ENCODE peak calls at places on chromosome 5, in seven cellular contexts. I is HFF-Myc, C is IMR-90, P is PC-9, F is hepatocyte, Q is BJ, Z is A549. G is an unnamed sample.

GRCh38 chr5:141475625-141476131 is at the start of gene PCDHGC3:
- DNase-seq in I (peak), C (peak), P (peak), F (peak), Q (peak), Z (peak), G (peak)

GRCh38 chr5:159897786-159898393 is 18.4 kb upstream of the ADRA1B start:
- DNase-seq in I (no peak), C (no peak), P (no peak), F (no peak), Q (no peak), Z (no peak), G (no peak)

GRCh38 chr5:16412556-16412955 is 53.0 kb downstream of the ZNF622 start:
- DNase-seq in I (no peak), C (no peak), P (no peak), F (no peak), Q (no peak), Z (no peak), G (no peak)

GRCh38 chr5:136104311-136104975 is 28.2 kb upstream of the SMAD5 start:
- DNase-seq in I (no peak), C (no peak), P (no peak), F (no peak), Q (no peak), Z (no peak), G (no peak)

GRCh38 chr5:56985941-56986630 is 34.2 kb upstream of the MIER3 start:
- DNase-seq in I (no peak), C (no peak), P (peak), F (no peak), Q (no peak), Z (no peak), G (peak)

GRCh38 chr5:125316386-125316785 is 569.9 kb upstream of the ZNF608 start:
- DNase-seq in I (no peak), C (no peak), P (no peak), F (no peak), Q (no peak), Z (no peak), G (no peak)

GRCh38 chr5:115337882-115338281 is 41.4 kb upstream of the CCDC112 start:
- DNase-seq in I (no peak), C (no peak), P (no peak), F (peak), Q (no peak), Z (no peak), G (no peak)

GRCh38 chr5:14097998-14098471 is 45.1 kb upstream of the TRIO start:
- DNase-seq in I (no peak), C (peak), P (no peak), F (no peak), Q (peak), Z (no peak), G (no peak)

GRCh38 chr5:32613050-32613672 is 27.8 kb downstream of the SUB1 start:
- DNase-seq in I (peak), C (peak), P (peak), F (peak), Q (no peak), Z (peak), G (peak)

GRCh38 chr5:113451797-113452196 is 17.0 kb upstream of the TSSK1B start:
- DNase-seq in I (no peak), C (no peak), P (no peak), F (no peak), Q (no peak), Z (no peak), G (no peak)

GRCh38 chr5:60457256-60457655 is 242.7 kb downstream of the DEPDC1B start:
- DNase-seq in I (no peak), C (no peak), P (no peak), F (no peak), Q (no peak), Z (no peak), G (no peak)

GRCh38 chr5:170173227-170173626 is 59.6 kb upstream of the C5orf58 start:
- DNase-seq in I (no peak), C (peak), P (peak), F (no peak), Q (no peak), Z (peak), G (no peak)

GRCh38 chr5:92944903-92945629 is 636.0 kb downstream of the NR2F1-AS1 start:
- DNase-seq in I (peak), C (peak), P (no peak), F (no peak), Q (peak), Z (no peak), G (no peak)

GRCh38 chr5:160451281-160451680 is 29.6 kb downstream of the PTTG1 start:
- DNase-seq in I (no peak), C (no peak), P (no peak), F (no peak), Q (no peak), Z (no peak), G (no peak)

GRCh38 chr5:74853256-74853655 is 12.9 kb downstream of the FAM169A start:
- DNase-seq in I (no peak), C (no peak), P (no peak), F (no peak), Q (no peak), Z (no peak), G (no peak)

GRCh38 chr5:74850016-74850415 is 16.2 kb downstream of the FAM169A start:
- DNase-seq in I (no peak), C (no peak), P (no peak), F (no peak), Q (no peak), Z (no peak), G (no peak)

GRCh38 chr5:74851026-74851425 is 15.2 kb downstream of the FAM169A start:
- DNase-seq in I (no peak), C (no peak), P (no peak), F (no peak), Q (no peak), Z (no peak), G (no peak)

GRCh38 chr5:74848553-74849025 is 17.6 kb downstream of the FAM169A start:
- DNase-seq in I (no peak), C (no peak), P (no peak), F (no peak), Q (no peak), Z (no peak), G (no peak)

GRCh38 chr5:74851684-74852353 is 14.4 kb downstream of the FAM169A start:
- DNase-seq in I (peak), C (peak), P (no peak), F (no peak), Q (peak), Z (peak), G (no peak)
- H3K4me3 ChIP-seq in I (no peak), C (no peak), P (no peak), F (no peak), Q (no peak), Z (peak), G (no peak)

DNA sequence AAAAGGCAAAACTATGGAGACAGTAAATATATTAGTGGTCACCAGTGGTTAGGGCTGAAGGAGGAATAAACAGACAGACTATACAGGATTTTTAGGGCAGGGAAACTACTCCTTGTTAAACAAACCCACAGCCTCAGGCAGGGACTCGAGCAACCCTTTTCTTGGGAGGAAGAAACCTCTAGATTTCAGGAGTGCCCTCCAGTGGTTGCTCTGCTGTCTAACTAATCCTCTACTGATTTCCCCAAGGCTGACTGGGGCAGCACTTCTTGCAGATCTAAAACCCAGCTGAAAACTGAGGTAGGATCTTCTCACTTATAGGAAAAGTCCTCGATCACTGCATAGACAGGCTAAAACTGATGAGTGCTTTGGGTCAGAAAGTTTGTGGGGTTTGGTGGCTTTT is 176.8 kb downstream of the ISOC1 start:
- DNase-seq in I (no peak), C (no peak), P (no peak), F (peak), Q (no peak), Z (no peak), G (peak)
- TF ChIP-seq CTCF in I (no peak), C (no peak), P (peak), F (peak), Q (no peak), Z (no peak), G (peak)

DNA sequence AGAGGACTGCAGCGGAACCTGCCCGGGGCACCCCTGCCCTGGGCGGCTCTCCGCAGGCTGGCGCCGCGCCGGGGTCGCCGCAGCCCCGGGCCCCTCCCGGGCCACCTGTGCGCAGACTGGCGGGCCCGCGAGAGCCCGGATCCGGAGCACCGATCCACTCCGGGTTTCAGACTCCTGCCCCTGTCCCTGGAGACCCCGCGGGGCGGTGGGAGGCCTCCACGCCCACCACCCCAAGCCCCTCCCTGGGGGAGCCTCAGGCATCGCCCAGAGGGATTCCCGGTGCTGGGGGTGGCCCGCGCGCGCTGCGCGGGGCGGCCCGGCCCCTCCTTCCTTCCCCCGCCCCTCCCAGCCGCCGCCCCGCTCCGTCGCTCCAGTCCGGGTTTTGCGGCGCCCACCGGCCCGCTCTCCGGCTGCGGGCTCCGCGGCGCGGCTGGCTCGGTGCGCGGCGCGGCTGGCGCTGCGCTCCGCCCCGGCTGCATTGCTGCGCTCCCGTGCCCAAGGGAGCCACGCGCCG is at the start of gene UNC5A:
- DNase-seq in I (no peak), C (peak), P (no peak), F (peak), Q (no peak), Z (no peak), G (peak)
- H3K4me3 ChIP-seq in I (peak), C (no peak), P (peak), F (peak), Q (peak), Z (peak), G (no peak)

GRCh38 chr5:77133061-77133758 is 46.1 kb upstream of the ZBED3 start:
- DNase-seq in I (peak), C (peak), P (peak), F (peak), Q (peak), Z (peak), G (no peak)

GRCh38 chr5:77128411-77129061 is 41.5 kb upstream of the ZBED3 start:
- DNase-seq in I (no peak), C (no peak), P (no peak), F (no peak), Q (no peak), Z (no peak), G (no peak)

DNA sequence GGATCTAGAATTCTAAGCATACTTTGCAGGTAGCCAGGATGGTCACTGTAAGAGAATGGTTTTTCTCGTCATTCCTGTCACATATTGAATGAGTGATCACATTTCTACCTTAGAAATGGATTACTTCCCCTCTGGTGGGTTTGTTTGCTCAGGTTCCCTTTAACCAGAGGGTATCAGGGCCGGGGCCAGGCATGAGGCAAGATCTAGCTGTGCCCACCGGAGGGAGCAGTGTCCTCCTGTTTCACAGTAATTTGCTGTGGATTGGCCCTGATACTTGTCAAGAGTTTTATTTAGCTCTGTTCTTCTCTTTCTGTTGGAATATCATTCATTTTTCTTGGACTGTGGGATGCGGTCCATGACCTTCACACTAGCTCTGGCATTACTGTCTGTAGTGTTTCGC is 42.3 kb upstream of the ZBED3 start:
- DNase-seq in I (no peak), C (peak), P (no peak), F (peak), Q (no peak), Z (peak), G (peak)
- TF ChIP-seq CTCF in I (peak), C (peak), P (peak), F (peak), Q (peak), Z (peak), G (peak)

GRCh38 chr5:139296198-139296597 is 2.7 kb downstream of the MATR3 start:
- DNase-seq in I (no peak), C (no peak), P (no peak), F (no peak), Q (no peak), Z (no peak), G (no peak)
- H3K4me3 ChIP-seq in I (peak), C (no peak), P (peak), F (peak), Q (no peak), Z (peak), G (peak)

GRCh38 chr5:62327627-62328026 is 21.6 kb downstream of the KIF2A start:
- DNase-seq in I (no peak), C (no peak), P (no peak), F (no peak), Q (no peak), Z (no peak), G (no peak)
- TF ChIP-seq CTCF in I (no peak), C (no peak), P (no peak), F (no peak), Q (no peak), Z (no peak), G (no peak)

GRCh38 chr5:151092750-151093149 is 11.9 kb upstream of the TNIP1 start:
- DNase-seq in I (no peak), C (peak), P (peak), F (no peak), Q (no peak), Z (no peak), G (no peak)

GRCh38 chr5:151095341-151096000 is 14.6 kb upstream of the TNIP1 start:
- DNase-seq in I (peak), C (no peak), P (no peak), F (peak), Q (no peak), Z (no peak), G (peak)

GRCh38 chr5:151093476-151093889 is 12.6 kb upstream of the TNIP1 start:
- DNase-seq in I (no peak), C (peak), P (peak), F (peak), Q (peak), Z (no peak), G (peak)

GRCh38 chr5:151094861-151095260 is 14.0 kb upstream of the TNIP1 start:
- DNase-seq in I (no peak), C (no peak), P (no peak), F (no peak), Q (no peak), Z (no peak), G (peak)

GRCh38 chr5:151094054-151094858 is 13.4 kb upstream of the TNIP1 start:
- DNase-seq in I (no peak), C (peak), P (peak), F (peak), Q (no peak), Z (peak), G (peak)
- H3K4me3 ChIP-seq in I (no peak), C (no peak), P (peak), F (no peak), Q (no peak), Z (no peak), G (peak)

GRCh38 chr5:53963958-53964357 is 346.4 kb downstream of the ARL15 start:
- DNase-seq in I (no peak), C (no peak), P (no peak), F (no peak), Q (no peak), Z (no peak), G (no peak)
- TF ChIP-seq CTCF in I (no peak), C (no peak), P (no peak), F (no peak), Q (no peak), Z (no peak), G (peak)

DNA sequence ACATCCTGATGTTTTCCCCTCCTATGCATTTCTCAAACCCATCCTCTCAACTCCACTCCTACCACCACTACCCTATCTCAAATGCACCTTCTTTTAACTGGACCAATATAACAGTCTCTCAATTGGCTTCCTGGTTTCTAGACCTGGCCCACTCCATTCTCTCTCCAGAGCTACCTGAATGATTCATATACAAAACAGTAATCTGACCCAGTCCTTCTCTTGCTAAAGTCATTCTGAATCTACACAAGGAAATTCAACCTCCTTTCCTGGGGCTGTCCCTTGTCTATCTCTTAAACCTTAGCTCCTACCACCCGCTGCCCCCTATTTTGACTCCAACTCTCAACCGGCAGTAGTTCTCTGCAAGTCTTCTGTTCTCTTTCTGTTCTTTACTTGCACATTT is 97.2 kb downstream of the PCSK1 start:
- DNase-seq in I (no peak), C (peak), P (peak), F (no peak), Q (no peak), Z (no peak), G (no peak)
- H3K4me3 ChIP-seq in I (no peak), C (no peak), P (no peak), F (no peak), Q (no peak), Z (no peak), G (no peak)